ENCODE peak calls at places on chromosomes 6 and 20, in eight cellular contexts. One of them, this sample, is unnamed.

GRCh38 chr6:11711644-11711993 is 67.0 kb downstream of the ADTRP start:
- DNase-seq in endothelial cell: no peak
- DNase-seq in WTC11: no peak
- DNase-seq in fibroblast of mammary gland: peak
- DNase-seq in fibroblast of lung: peak
- DNase-seq in kidney: no peak
- DNase-seq in IMR-90: peak
- DNase-seq in CD4-positive, alpha-beta T cell: no peak
- DNase-seq in this sample: no peak

GRCh38 chr6:98525860-98526259 is 308.5 kb upstream of the POU3F2 start:
- DNase-seq in fibroblast of mammary gland: no peak
- DNase-seq in kidney: no peak
- DNase-seq in CD4-positive, alpha-beta T cell: no peak
- DNase-seq in IMR-90: no peak
- DNase-seq in endothelial cell: no peak
- DNase-seq in fibroblast of lung: no peak
- DNase-seq in WTC11: peak
- DNase-seq in this sample: no peak

GRCh38 chr20:3766832-3767433 is 620 bp downstream of the ADISSP start:
- DNase-seq in IMR-90: no peak
- DNase-seq in WTC11: no peak
- DNase-seq in kidney: no peak
- DNase-seq in fibroblast of mammary gland: no peak
- DNase-seq in CD4-positive, alpha-beta T cell: no peak
- DNase-seq in fibroblast of lung: no peak
- DNase-seq in endothelial cell: no peak
- DNase-seq in this sample: no peak

GRCh38 chr6:4358414-4359107 is 223.2 kb upstream of the ECI2 start:
- DNase-seq in WTC11: peak
- DNase-seq in fibroblast of lung: peak
- DNase-seq in fibroblast of mammary gland: peak
- DNase-seq in IMR-90: peak
- DNase-seq in endothelial cell: no peak
- DNase-seq in kidney: peak
- DNase-seq in CD4-positive, alpha-beta T cell: no peak
- DNase-seq in this sample: no peak

GRCh38 chr6:170124150-170124549 is 166.7 kb downstream of the DLL1 start:
- DNase-seq in fibroblast of lung: no peak
- DNase-seq in fibroblast of mammary gland: no peak
- DNase-seq in endothelial cell: no peak
- DNase-seq in IMR-90: no peak
- DNase-seq in CD4-positive, alpha-beta T cell: no peak
- DNase-seq in WTC11: no peak
- DNase-seq in kidney: no peak
- DNase-seq in this sample: no peak

GRCh38 chr6:100116409-100117194 is 122.6 kb upstream of the MCHR2 start:
- DNase-seq in WTC11: peak
- DNase-seq in fibroblast of mammary gland: peak
- DNase-seq in IMR-90: peak
- DNase-seq in endothelial cell: peak
- DNase-seq in CD4-positive, alpha-beta T cell: no peak
- DNase-seq in kidney: no peak
- DNase-seq in fibroblast of lung: peak
- DNase-seq in this sample: no peak

GRCh38 chr6:152946484-152946883 is 36.4 kb downstream of the FBXO5 start:
- DNase-seq in IMR-90: no peak
- DNase-seq in fibroblast of lung: no peak
- DNase-seq in WTC11: no peak
- DNase-seq in endothelial cell: no peak
- DNase-seq in kidney: no peak
- DNase-seq in fibroblast of mammary gland: no peak
- DNase-seq in CD4-positive, alpha-beta T cell: no peak
- DNase-seq in this sample: no peak

GRCh38 chr6:128278876-128279275 is 241.5 kb downstream of the PTPRK start:
- DNase-seq in endothelial cell: no peak
- DNase-seq in kidney: no peak
- DNase-seq in CD4-positive, alpha-beta T cell: no peak
- DNase-seq in fibroblast of lung: no peak
- DNase-seq in IMR-90: peak
- DNase-seq in fibroblast of mammary gland: no peak
- DNase-seq in WTC11: no peak
- DNase-seq in this sample: no peak

GRCh38 chr6:16533210-16533609 is 228.1 kb downstream of the ATXN1 start:
- DNase-seq in WTC11: no peak
- DNase-seq in endothelial cell: no peak
- DNase-seq in IMR-90: no peak
- DNase-seq in fibroblast of lung: peak
- DNase-seq in CD4-positive, alpha-beta T cell: no peak
- DNase-seq in fibroblast of mammary gland: peak
- DNase-seq in kidney: no peak
- DNase-seq in this sample: no peak

GRCh38 chr6:168054663-168055560 is 24.1 kb downstream of the FRMD1 start:
- DNase-seq in kidney: peak
- DNase-seq in WTC11: no peak
- DNase-seq in endothelial cell: no peak
- DNase-seq in CD4-positive, alpha-beta T cell: no peak
- DNase-seq in fibroblast of lung: no peak
- DNase-seq in fibroblast of mammary gland: no peak
- DNase-seq in IMR-90: no peak
- DNase-seq in this sample: peak
- TF ChIP-seq CTCF in kidney: no peak
- TF ChIP-seq CTCF in WTC11: no peak
- TF ChIP-seq CTCF in endothelial cell: no peak
- TF ChIP-seq CTCF in CD4-positive, alpha-beta T cell: no peak
- TF ChIP-seq CTCF in fibroblast of lung: no peak
- TF ChIP-seq CTCF in fibroblast of mammary gland: no peak
- TF ChIP-seq CTCF in IMR-90: no peak
- TF ChIP-seq CTCF in this sample: no peak

DNA sequence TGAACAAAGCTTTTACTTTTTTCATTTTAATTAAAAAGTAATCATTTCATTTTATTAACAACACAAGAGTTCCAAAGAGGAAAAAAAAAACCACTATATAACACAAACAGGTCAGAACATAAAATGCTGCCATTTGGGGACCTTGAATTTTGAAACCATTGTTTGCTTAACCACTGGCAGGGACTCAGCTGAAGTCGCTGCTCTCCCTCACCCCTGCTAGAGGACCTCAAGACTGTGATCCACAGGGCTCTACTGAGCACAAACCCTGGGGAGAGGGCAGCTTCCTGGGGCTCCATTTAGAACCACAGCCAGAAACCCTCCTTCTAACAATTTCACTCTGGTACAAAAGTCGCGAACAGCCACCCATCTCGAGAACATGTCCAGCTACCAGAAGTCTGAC is 28.8 kb downstream of the NCOA5 start:
- DNase-seq in fibroblast of mammary gland: no peak
- DNase-seq in CD4-positive, alpha-beta T cell: no peak
- DNase-seq in kidney: no peak
- DNase-seq in WTC11: no peak
- DNase-seq in IMR-90: no peak
- DNase-seq in endothelial cell: no peak
- DNase-seq in fibroblast of lung: no peak
- DNase-seq in this sample: no peak
- TF ChIP-seq CTCF in fibroblast of mammary gland: no peak
- TF ChIP-seq CTCF in CD4-positive, alpha-beta T cell: no peak
- TF ChIP-seq CTCF in kidney: no peak
- TF ChIP-seq CTCF in WTC11: no peak
- TF ChIP-seq CTCF in IMR-90: no peak
- TF ChIP-seq CTCF in endothelial cell: no peak
- TF ChIP-seq CTCF in fibroblast of lung: no peak
- TF ChIP-seq CTCF in this sample: no peak

DNA sequence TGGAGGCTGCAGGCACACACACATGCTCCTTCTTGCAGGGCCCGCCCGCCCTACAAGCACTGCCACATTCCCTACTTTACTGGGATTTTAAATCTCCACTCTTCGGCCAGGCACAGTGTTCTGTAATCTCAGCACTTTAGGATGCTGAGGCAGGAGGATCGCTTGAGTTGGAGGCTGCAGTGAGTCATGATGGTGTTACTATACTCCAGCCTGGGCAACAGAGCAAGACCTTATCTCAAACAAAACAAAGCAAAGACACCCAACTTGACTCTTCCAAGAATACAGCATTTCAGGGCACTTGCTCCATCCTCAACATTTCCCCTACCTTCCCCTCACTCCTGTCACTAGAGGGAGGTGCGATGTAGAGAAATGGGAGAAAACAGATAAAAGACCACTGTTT is 194.0 kb downstream of the MYLK4 start:
- DNase-seq in CD4-positive, alpha-beta T cell: no peak
- DNase-seq in IMR-90: no peak
- DNase-seq in fibroblast of mammary gland: no peak
- DNase-seq in kidney: no peak
- DNase-seq in fibroblast of lung: no peak
- DNase-seq in WTC11: no peak
- DNase-seq in endothelial cell: no peak
- DNase-seq in this sample: no peak
- TF ChIP-seq CTCF in CD4-positive, alpha-beta T cell: no peak
- TF ChIP-seq CTCF in IMR-90: no peak
- TF ChIP-seq CTCF in fibroblast of mammary gland: no peak
- TF ChIP-seq CTCF in kidney: no peak
- TF ChIP-seq CTCF in fibroblast of lung: no peak
- TF ChIP-seq CTCF in WTC11: no peak
- TF ChIP-seq CTCF in endothelial cell: no peak
- TF ChIP-seq CTCF in this sample: no peak

GRCh38 chr6:62090442-62091229 is 195.4 kb downstream of the KHDRBS2 start:
- DNase-seq in WTC11: no peak
- DNase-seq in fibroblast of lung: no peak
- DNase-seq in IMR-90: no peak
- DNase-seq in fibroblast of mammary gland: no peak
- DNase-seq in CD4-positive, alpha-beta T cell: no peak
- DNase-seq in kidney: no peak
- DNase-seq in endothelial cell: no peak
- DNase-seq in this sample: no peak

GRCh38 chr6:62086047-62086446 is 200.0 kb downstream of the KHDRBS2 start:
- DNase-seq in fibroblast of lung: no peak
- DNase-seq in IMR-90: no peak
- DNase-seq in CD4-positive, alpha-beta T cell: no peak
- DNase-seq in endothelial cell: no peak
- DNase-seq in fibroblast of mammary gland: no peak
- DNase-seq in WTC11: no peak
- DNase-seq in kidney: no peak
- DNase-seq in this sample: no peak
- TF ChIP-seq CTCF in fibroblast of lung: no peak
- TF ChIP-seq CTCF in IMR-90: no peak
- TF ChIP-seq CTCF in CD4-positive, alpha-beta T cell: no peak
- TF ChIP-seq CTCF in endothelial cell: no peak
- TF ChIP-seq CTCF in fibroblast of mammary gland: no peak
- TF ChIP-seq CTCF in WTC11: no peak
- TF ChIP-seq CTCF in kidney: no peak
- TF ChIP-seq CTCF in this sample: no peak

GRCh38 chr6:105452376-105452775 is 49.5 kb upstream of the PREP start:
- DNase-seq in CD4-positive, alpha-beta T cell: no peak
- DNase-seq in fibroblast of lung: no peak
- DNase-seq in IMR-90: no peak
- DNase-seq in fibroblast of mammary gland: no peak
- DNase-seq in kidney: no peak
- DNase-seq in endothelial cell: no peak
- DNase-seq in WTC11: no peak
- DNase-seq in this sample: no peak
- TF ChIP-seq CTCF in CD4-positive, alpha-beta T cell: no peak
- TF ChIP-seq CTCF in fibroblast of lung: no peak
- TF ChIP-seq CTCF in IMR-90: no peak
- TF ChIP-seq CTCF in fibroblast of mammary gland: no peak
- TF ChIP-seq CTCF in kidney: no peak
- TF ChIP-seq CTCF in endothelial cell: no peak
- TF ChIP-seq CTCF in WTC11: no peak
- TF ChIP-seq CTCF in this sample: no peak

GRCh38 chr6:27136978-27137814 is 110.3 kb upstream of the PRSS16 start:
- DNase-seq in IMR-90: no peak
- DNase-seq in fibroblast of mammary gland: no peak
- DNase-seq in CD4-positive, alpha-beta T cell: no peak
- DNase-seq in kidney: no peak
- DNase-seq in endothelial cell: no peak
- DNase-seq in WTC11: no peak
- DNase-seq in fibroblast of lung: no peak
- DNase-seq in this sample: no peak
- TF ChIP-seq CTCF in IMR-90: no peak
- TF ChIP-seq CTCF in fibroblast of mammary gland: no peak
- TF ChIP-seq CTCF in CD4-positive, alpha-beta T cell: no peak
- TF ChIP-seq CTCF in kidney: no peak
- TF ChIP-seq CTCF in endothelial cell: no peak
- TF ChIP-seq CTCF in WTC11: no peak
- TF ChIP-seq CTCF in fibroblast of lung: no peak
- TF ChIP-seq CTCF in this sample: no peak

DNA sequence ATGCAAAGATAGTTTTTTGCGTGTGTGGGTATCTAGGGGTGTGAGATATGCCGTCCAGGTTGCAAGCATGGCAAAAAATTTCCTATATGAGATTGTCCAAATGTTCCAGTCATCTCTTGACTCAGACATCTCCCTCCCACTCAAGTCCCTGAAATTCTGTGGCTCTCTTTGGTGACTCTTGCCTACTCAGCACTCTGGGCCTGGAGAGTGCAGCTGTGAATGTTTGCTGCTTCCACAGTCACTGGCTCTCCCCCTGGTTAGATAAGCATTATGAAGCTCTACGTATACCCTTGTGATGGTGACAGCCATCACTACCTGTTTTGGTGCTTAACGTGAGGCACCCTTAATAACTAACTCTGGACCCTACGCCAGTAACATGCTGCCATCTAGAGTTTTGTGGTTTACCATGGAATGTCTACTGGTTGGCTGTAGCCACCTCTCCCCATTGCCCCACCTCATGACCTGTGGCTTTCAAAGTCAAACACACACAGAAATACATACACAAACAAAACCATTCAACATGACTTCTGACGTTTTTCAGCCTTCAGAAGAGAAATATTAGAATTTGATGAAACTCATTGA is 621.9 kb upstream of the CITED2 start:
- DNase-seq in kidney: no peak
- DNase-seq in CD4-positive, alpha-beta T cell: no peak
- DNase-seq in IMR-90: no peak
- DNase-seq in WTC11: peak
- DNase-seq in endothelial cell: no peak
- DNase-seq in fibroblast of mammary gland: no peak
- DNase-seq in fibroblast of lung: peak
- DNase-seq in this sample: no peak
- TF ChIP-seq CTCF in kidney: peak
- TF ChIP-seq CTCF in CD4-positive, alpha-beta T cell: no peak
- TF ChIP-seq CTCF in IMR-90: peak
- TF ChIP-seq CTCF in WTC11: no peak
- TF ChIP-seq CTCF in endothelial cell: no peak
- TF ChIP-seq CTCF in fibroblast of mammary gland: no peak
- TF ChIP-seq CTCF in fibroblast of lung: no peak
- TF ChIP-seq CTCF in this sample: peak

GRCh38 chr20:57671662-57672061 is 38.2 kb downstream of the PMEPA1 start:
- DNase-seq in endothelial cell: no peak
- DNase-seq in fibroblast of lung: no peak
- DNase-seq in WTC11: no peak
- DNase-seq in kidney: no peak
- DNase-seq in IMR-90: no peak
- DNase-seq in fibroblast of mammary gland: no peak
- DNase-seq in CD4-positive, alpha-beta T cell: no peak
- DNase-seq in this sample: no peak
- TF ChIP-seq CTCF in endothelial cell: no peak
- TF ChIP-seq CTCF in fibroblast of lung: no peak
- TF ChIP-seq CTCF in WTC11: no peak
- TF ChIP-seq CTCF in kidney: no peak
- TF ChIP-seq CTCF in IMR-90: no peak
- TF ChIP-seq CTCF in fibroblast of mammary gland: no peak
- TF ChIP-seq CTCF in CD4-positive, alpha-beta T cell: no peak
- TF ChIP-seq CTCF in this sample: peak

DNA sequence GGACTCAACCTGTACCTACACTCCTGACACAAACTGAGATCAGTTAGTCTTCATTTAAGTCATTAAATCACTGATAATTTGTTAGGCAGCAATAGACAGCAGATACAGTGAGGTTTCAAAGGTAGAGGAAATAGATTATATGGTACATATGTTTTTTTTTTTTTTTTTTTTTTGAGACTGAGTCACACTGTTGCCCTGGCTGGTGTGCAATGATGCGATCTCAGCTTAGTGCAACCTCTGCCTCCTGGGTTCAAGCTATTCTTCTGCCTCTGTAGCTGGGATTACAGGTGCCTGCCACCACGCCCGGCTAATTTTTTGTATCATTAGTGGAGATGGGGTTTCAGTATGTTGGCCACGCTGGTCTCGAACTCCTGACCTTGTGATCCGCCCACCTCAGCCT is 38.2 kb upstream of the KIF13A start:
- DNase-seq in WTC11: no peak
- DNase-seq in endothelial cell: no peak
- DNase-seq in CD4-positive, alpha-beta T cell: no peak
- DNase-seq in fibroblast of lung: no peak
- DNase-seq in fibroblast of mammary gland: peak
- DNase-seq in kidney: no peak
- DNase-seq in IMR-90: peak
- DNase-seq in this sample: no peak
- TF ChIP-seq CTCF in WTC11: no peak
- TF ChIP-seq CTCF in endothelial cell: no peak
- TF ChIP-seq CTCF in CD4-positive, alpha-beta T cell: no peak
- TF ChIP-seq CTCF in fibroblast of lung: no peak
- TF ChIP-seq CTCF in fibroblast of mammary gland: no peak
- TF ChIP-seq CTCF in kidney: no peak
- TF ChIP-seq CTCF in IMR-90: no peak
- TF ChIP-seq CTCF in this sample: no peak